ENCODE peak calls at places on chromosomes 7 and 10, in ten cellular contexts. One of them, this sample, is unnamed.

GRCh38 chr10:77563638-77564270 is 73.9 kb downstream of the KCNMA1 start:
- DNase-seq in cardiac muscle cell: no peak
- DNase-seq in A549: no peak
- DNase-seq in tibial artery: no peak
- DNase-seq in endothelial cell: no peak
- DNase-seq in B cell: no peak
- DNase-seq in BJ: no peak
- DNase-seq in uterus: no peak
- DNase-seq in sigmoid colon: no peak
- DNase-seq in keratinocyte: no peak
- DNase-seq in this sample: no peak

GRCh38 chr7:73963252-73963822 is 64.6 kb upstream of the ELN start:
- DNase-seq in cardiac muscle cell: no peak
- DNase-seq in A549: no peak
- DNase-seq in tibial artery: no peak
- DNase-seq in endothelial cell: no peak
- DNase-seq in B cell: no peak
- DNase-seq in BJ: no peak
- DNase-seq in uterus: no peak
- DNase-seq in sigmoid colon: no peak
- DNase-seq in keratinocyte: no peak
- DNase-seq in this sample: no peak

GRCh38 chr10:71347587-71348395 is 28.7 kb downstream of the SLC29A3 start:
- DNase-seq in cardiac muscle cell: peak; percentile 7
- DNase-seq in A549: no peak
- DNase-seq in tibial artery: no peak
- DNase-seq in endothelial cell: no peak
- DNase-seq in B cell: no peak
- DNase-seq in BJ: no peak
- DNase-seq in uterus: no peak
- DNase-seq in sigmoid colon: no peak
- DNase-seq in keratinocyte: no peak
- DNase-seq in this sample: no peak

GRCh38 chr10:3972460-3973366 is 187.7 kb upstream of the KLF6 start:
- DNase-seq in cardiac muscle cell: no peak
- DNase-seq in A549: no peak
- DNase-seq in tibial artery: no peak
- DNase-seq in endothelial cell: no peak
- DNase-seq in B cell: no peak
- DNase-seq in BJ: no peak
- DNase-seq in uterus: no peak
- DNase-seq in sigmoid colon: no peak
- DNase-seq in keratinocyte: no peak
- DNase-seq in this sample: no peak

GRCh38 chr10:132911712-132912097 is 30.7 kb downstream of the CFAP46 start:
- DNase-seq in cardiac muscle cell: no peak
- DNase-seq in A549: no peak
- DNase-seq in tibial artery: peak; percentile 24
- DNase-seq in endothelial cell: no peak
- DNase-seq in B cell: no peak
- DNase-seq in BJ: no peak
- DNase-seq in uterus: no peak
- DNase-seq in sigmoid colon: peak; percentile 12
- DNase-seq in keratinocyte: no peak
- DNase-seq in this sample: no peak

GRCh38 chr10:126014309-126014708 is 117.9 kb downstream of the FANK1 start:
- DNase-seq in cardiac muscle cell: peak; percentile 50
- DNase-seq in A549: no peak
- DNase-seq in tibial artery: no peak
- DNase-seq in endothelial cell: no peak
- DNase-seq in B cell: no peak
- DNase-seq in BJ: peak; percentile 49
- DNase-seq in uterus: no peak
- DNase-seq in sigmoid colon: no peak
- DNase-seq in keratinocyte: no peak
- DNase-seq in this sample: no peak

GRCh38 chr10:48594371-48594770 is 10.5 kb downstream of the ARHGAP22 start:
- DNase-seq in cardiac muscle cell: no peak
- DNase-seq in A549: no peak
- DNase-seq in tibial artery: no peak
- DNase-seq in endothelial cell: no peak
- DNase-seq in B cell: no peak
- DNase-seq in BJ: no peak
- DNase-seq in uterus: no peak
- DNase-seq in sigmoid colon: no peak
- DNase-seq in keratinocyte: no peak
- DNase-seq in this sample: no peak

GRCh38 chr10:111081595-111081994 is 4.8 kb downstream of the ADRA2A start:
- DNase-seq in cardiac muscle cell: no peak
- DNase-seq in A549: no peak
- DNase-seq in tibial artery: no peak
- DNase-seq in endothelial cell: no peak
- DNase-seq in B cell: no peak
- DNase-seq in BJ: no peak
- DNase-seq in uterus: no peak
- DNase-seq in sigmoid colon: no peak
- DNase-seq in keratinocyte: no peak
- DNase-seq in this sample: no peak

GRCh38 chr10:132509506-132510173 is 27.9 kb upstream of the INPP5A start:
- DNase-seq in cardiac muscle cell: no peak
- DNase-seq in A549: no peak
- DNase-seq in tibial artery: peak; percentile 56
- DNase-seq in endothelial cell: no peak
- DNase-seq in B cell: no peak
- DNase-seq in BJ: no peak
- DNase-seq in uterus: peak; percentile 30
- DNase-seq in sigmoid colon: peak; percentile 57
- DNase-seq in keratinocyte: no peak
- DNase-seq in this sample: no peak

GRCh38 chr10:18719811-18720210 is 60.6 kb downstream of the ARL5B start:
- DNase-seq in cardiac muscle cell: no peak
- DNase-seq in A549: no peak
- DNase-seq in tibial artery: no peak
- DNase-seq in endothelial cell: no peak
- DNase-seq in B cell: no peak
- DNase-seq in BJ: no peak
- DNase-seq in uterus: no peak
- DNase-seq in sigmoid colon: no peak
- DNase-seq in keratinocyte: no peak
- DNase-seq in this sample: no peak

GRCh38 chr10:133104076-133104965 is 16.6 kb downstream of the ADGRA1 start:
- DNase-seq in cardiac muscle cell: no peak
- DNase-seq in A549: no peak
- DNase-seq in tibial artery: no peak
- DNase-seq in endothelial cell: no peak
- DNase-seq in B cell: no peak
- DNase-seq in BJ: no peak
- DNase-seq in uterus: no peak
- DNase-seq in sigmoid colon: no peak
- DNase-seq in keratinocyte: no peak
- DNase-seq in this sample: no peak

GRCh38 chr10:99532687-99533495 is at the start of gene NKX2-3:
- DNase-seq in cardiac muscle cell: peak; percentile 62
- DNase-seq in A549: peak; percentile 88
- DNase-seq in tibial artery: no peak
- DNase-seq in endothelial cell: peak; percentile 81
- DNase-seq in B cell: peak; percentile 51
- DNase-seq in BJ: no peak
- DNase-seq in uterus: no peak
- DNase-seq in sigmoid colon: peak; percentile 100
- DNase-seq in keratinocyte: no peak
- DNase-seq in this sample: peak; percentile 58

GRCh38 chr10:86256690-86257315 is 109.8 kb downstream of the GRID1 start:
- DNase-seq in cardiac muscle cell: no peak
- DNase-seq in A549: no peak
- DNase-seq in tibial artery: no peak
- DNase-seq in endothelial cell: no peak
- DNase-seq in B cell: no peak
- DNase-seq in BJ: no peak
- DNase-seq in uterus: no peak
- DNase-seq in sigmoid colon: no peak
- DNase-seq in keratinocyte: no peak
- DNase-seq in this sample: no peak

GRCh38 chr10:5447071-5447470 is 34.7 kb downstream of the NET1 start:
- DNase-seq in cardiac muscle cell: peak; percentile 39
- DNase-seq in A549: no peak
- DNase-seq in tibial artery: no peak
- DNase-seq in endothelial cell: no peak
- DNase-seq in B cell: no peak
- DNase-seq in BJ: no peak
- DNase-seq in uterus: no peak
- DNase-seq in sigmoid colon: no peak
- DNase-seq in keratinocyte: no peak
- DNase-seq in this sample: no peak

DNA sequence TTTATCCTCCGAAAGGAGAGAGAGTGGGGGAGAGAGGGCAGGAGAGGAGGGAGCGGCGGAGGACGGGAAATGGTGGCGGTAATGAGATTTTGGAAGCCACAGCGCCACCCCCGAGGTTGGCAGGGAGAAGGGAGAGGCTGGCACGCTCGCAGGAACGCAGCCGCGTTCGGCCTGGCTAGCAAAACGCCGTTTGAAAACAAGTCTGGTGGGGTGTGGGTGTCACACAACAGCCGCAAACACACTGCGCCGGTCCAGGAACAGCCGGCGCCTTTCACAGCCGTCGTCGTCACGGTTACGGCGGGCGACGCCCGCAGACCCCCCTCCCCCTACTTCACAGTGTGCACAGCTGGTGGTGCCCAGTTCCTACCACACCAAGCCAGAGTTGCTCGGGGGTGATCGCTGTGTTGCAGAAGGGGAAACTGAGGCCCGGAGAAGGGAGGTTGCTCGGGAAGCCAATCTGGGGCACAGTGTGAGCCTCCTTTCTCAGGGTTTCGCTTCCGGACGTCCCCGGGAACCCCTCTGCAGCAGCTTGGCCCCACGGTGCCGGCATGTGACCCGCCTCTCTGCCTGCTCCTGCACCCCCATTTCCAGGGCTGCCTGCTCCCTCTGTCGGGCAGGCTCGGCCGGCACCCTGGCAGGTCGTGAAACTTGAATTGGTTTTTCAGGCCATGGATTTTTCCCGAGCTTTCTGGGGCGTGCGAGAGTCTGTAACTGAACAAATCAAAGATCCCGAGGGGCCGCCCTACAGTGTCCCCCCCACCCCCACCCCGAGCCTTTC is 57.8 kb downstream of the UNCX start:
- DNase-seq in cardiac muscle cell: peak; percentile 37
- DNase-seq in A549: no peak
- DNase-seq in tibial artery: no peak
- DNase-seq in endothelial cell: no peak
- DNase-seq in B cell: no peak
- DNase-seq in BJ: no peak
- DNase-seq in uterus: no peak
- DNase-seq in sigmoid colon: no peak
- DNase-seq in keratinocyte: no peak
- DNase-seq in this sample: no peak
- TF ChIP-seq CTCF in cardiac muscle cell: peak; percentile 28
- TF ChIP-seq CTCF in A549: peak; percentile 12
- TF ChIP-seq CTCF in tibial artery: no peak
- TF ChIP-seq CTCF in endothelial cell: no peak
- TF ChIP-seq CTCF in B cell: no peak
- TF ChIP-seq CTCF in BJ: peak; percentile 45
- TF ChIP-seq CTCF in uterus: no peak
- TF ChIP-seq CTCF in sigmoid colon: no peak
- TF ChIP-seq CTCF in keratinocyte: peak; percentile 32
- TF ChIP-seq CTCF in this sample: no peak

DNA sequence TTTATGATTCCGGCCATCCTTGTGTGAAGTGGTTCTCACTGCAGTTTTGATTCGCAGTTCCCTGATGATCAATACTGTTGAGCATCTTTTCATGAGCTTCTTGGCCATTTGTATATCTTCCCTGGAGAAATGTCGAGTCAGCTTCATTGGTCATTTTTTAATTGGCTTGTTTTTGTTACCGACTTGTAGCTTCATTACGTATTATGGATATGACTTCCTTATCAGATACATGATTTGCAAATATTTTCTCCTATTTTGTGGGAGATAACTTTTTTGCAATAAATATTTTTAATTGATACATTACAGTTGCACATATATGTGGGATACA is 27.4 kb upstream of the TPK1 start:
- DNase-seq in cardiac muscle cell: no peak
- DNase-seq in A549: no peak
- DNase-seq in tibial artery: no peak
- DNase-seq in endothelial cell: no peak
- DNase-seq in B cell: no peak
- DNase-seq in BJ: no peak
- DNase-seq in uterus: no peak
- DNase-seq in sigmoid colon: no peak
- DNase-seq in keratinocyte: no peak
- DNase-seq in this sample: no peak
- TF ChIP-seq CTCF in cardiac muscle cell: no peak
- TF ChIP-seq CTCF in A549: no peak
- TF ChIP-seq CTCF in tibial artery: no peak
- TF ChIP-seq CTCF in endothelial cell: no peak
- TF ChIP-seq CTCF in B cell: no peak
- TF ChIP-seq CTCF in BJ: no peak
- TF ChIP-seq CTCF in uterus: no peak
- TF ChIP-seq CTCF in sigmoid colon: no peak
- TF ChIP-seq CTCF in keratinocyte: no peak
- TF ChIP-seq CTCF in this sample: no peak

GRCh38 chr7:130196476-130196875 is 8.7 kb downstream of the TMEM209 start:
- DNase-seq in cardiac muscle cell: no peak
- DNase-seq in A549: no peak
- DNase-seq in tibial artery: no peak
- DNase-seq in endothelial cell: no peak
- DNase-seq in B cell: no peak
- DNase-seq in BJ: no peak
- DNase-seq in uterus: no peak
- DNase-seq in sigmoid colon: no peak
- DNase-seq in keratinocyte: no peak
- DNase-seq in this sample: no peak
- TF ChIP-seq CTCF in cardiac muscle cell: no peak
- TF ChIP-seq CTCF in A549: no peak
- TF ChIP-seq CTCF in tibial artery: no peak
- TF ChIP-seq CTCF in endothelial cell: no peak
- TF ChIP-seq CTCF in B cell: no peak
- TF ChIP-seq CTCF in BJ: no peak
- TF ChIP-seq CTCF in uterus: no peak
- TF ChIP-seq CTCF in sigmoid colon: no peak
- TF ChIP-seq CTCF in keratinocyte: no peak
- TF ChIP-seq CTCF in this sample: no peak

DNA sequence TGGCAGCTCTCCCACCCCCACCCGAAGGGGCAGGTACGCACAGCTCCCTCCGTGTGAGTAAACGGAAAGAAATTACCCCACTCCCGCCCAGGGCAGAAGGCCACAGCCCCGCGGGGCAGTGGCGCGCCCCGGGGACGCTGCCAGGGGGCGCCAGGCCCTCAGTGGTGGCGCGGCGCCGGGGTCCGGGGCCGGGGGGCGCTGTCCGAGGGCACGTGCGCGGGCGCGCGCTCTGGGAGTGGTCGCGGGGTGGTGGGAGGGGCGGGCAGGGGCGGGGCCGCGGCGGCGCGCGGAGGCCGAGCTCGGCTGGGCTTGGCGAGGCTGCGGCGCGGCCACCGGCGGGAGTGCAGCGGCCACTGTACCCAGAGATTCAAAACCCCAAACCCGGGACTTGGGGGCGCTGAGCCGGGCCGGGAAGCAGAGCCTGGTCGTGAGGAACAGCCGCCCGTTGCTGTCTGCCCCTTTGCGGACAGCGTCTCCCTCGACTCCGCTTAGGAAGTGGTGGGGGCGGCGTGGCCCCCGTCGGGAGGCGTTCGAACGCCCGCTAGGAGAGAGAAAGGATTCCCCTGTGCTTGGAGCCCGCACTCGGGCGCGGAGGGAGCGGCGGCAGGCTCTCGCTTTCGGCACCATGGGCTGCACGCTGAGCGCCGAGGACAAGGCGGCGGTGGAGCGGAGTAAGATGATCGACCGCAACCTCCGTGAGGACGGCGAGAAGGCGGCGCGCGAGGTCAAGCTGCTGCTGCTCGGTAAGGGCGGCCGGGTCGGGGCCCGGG is at the start of gene GNAI1:
- DNase-seq in cardiac muscle cell: peak; percentile 87
- DNase-seq in A549: peak; percentile 58
- DNase-seq in tibial artery: peak; percentile 93
- DNase-seq in endothelial cell: peak; percentile 91
- DNase-seq in B cell: peak; percentile 13
- DNase-seq in BJ: no peak
- DNase-seq in uterus: peak; percentile 81
- DNase-seq in sigmoid colon: peak; percentile 84
- DNase-seq in keratinocyte: peak; percentile 59
- DNase-seq in this sample: peak; percentile 72
- TF ChIP-seq CTCF in cardiac muscle cell: peak; percentile 36
- TF ChIP-seq CTCF in A549: peak; percentile 86
- TF ChIP-seq CTCF in tibial artery: peak; percentile 30
- TF ChIP-seq CTCF in endothelial cell: no peak
- TF ChIP-seq CTCF in B cell: no peak
- TF ChIP-seq CTCF in BJ: peak; percentile 44
- TF ChIP-seq CTCF in uterus: peak; percentile 39
- TF ChIP-seq CTCF in sigmoid colon: peak; percentile 31
- TF ChIP-seq CTCF in keratinocyte: peak; percentile 29
- TF ChIP-seq CTCF in this sample: peak; percentile 1